ENCODE peak calls at places on chromosomes 11 and 22, in eight cellular contexts. One of them, this sample, is unnamed.

GRCh38 chr11:312092-312816 is 1.6 kb upstream of the IFITM1 start:
- DNase-seq in brain microvascular endothelial cell: no peak
- DNase-seq in MCF 10A: no peak
- DNase-seq in T-helper 17 cell: peak
- DNase-seq in WTC11: no peak
- DNase-seq in Calu3: no peak
- DNase-seq in activated CD4-positive, alpha-beta T cell treated with anti-CD3 and anti-CD28 coated beads, Interleukin-2, amount 50 U/mL, for 1 hour: no peak
- DNase-seq in activated T-cell treated with anti-CD3 and anti-CD28 coated beads, Interleukin-2, amount 50 U/mL, for 4 hours: no peak
- DNase-seq in this sample: no peak

GRCh38 chr11:115916596-115916995 is 412.4 kb upstream of the CADM1 start:
- DNase-seq in brain microvascular endothelial cell: no peak
- DNase-seq in MCF 10A: no peak
- DNase-seq in T-helper 17 cell: no peak
- DNase-seq in WTC11: no peak
- DNase-seq in Calu3: no peak
- DNase-seq in activated CD4-positive, alpha-beta T cell treated with anti-CD3 and anti-CD28 coated beads, Interleukin-2, amount 50 U/mL, for 1 hour: no peak
- DNase-seq in activated T-cell treated with anti-CD3 and anti-CD28 coated beads, Interleukin-2, amount 50 U/mL, for 4 hours: no peak
- DNase-seq in this sample: no peak

GRCh38 chr22:27247691-27248434 is 553.7 kb downstream of the MN1 start:
- DNase-seq in brain microvascular endothelial cell: no peak
- DNase-seq in MCF 10A: no peak
- DNase-seq in T-helper 17 cell: no peak
- DNase-seq in WTC11: no peak
- DNase-seq in Calu3: no peak
- DNase-seq in activated CD4-positive, alpha-beta T cell treated with anti-CD3 and anti-CD28 coated beads, Interleukin-2, amount 50 U/mL, for 1 hour: no peak
- DNase-seq in activated T-cell treated with anti-CD3 and anti-CD28 coated beads, Interleukin-2, amount 50 U/mL, for 4 hours: no peak
- DNase-seq in this sample: no peak

GRCh38 chr11:70140859-70141489 is 62.1 kb upstream of the FADD start:
- DNase-seq in brain microvascular endothelial cell: no peak
- DNase-seq in MCF 10A: no peak
- DNase-seq in T-helper 17 cell: no peak
- DNase-seq in WTC11: peak
- DNase-seq in Calu3: no peak
- DNase-seq in activated CD4-positive, alpha-beta T cell treated with anti-CD3 and anti-CD28 coated beads, Interleukin-2, amount 50 U/mL, for 1 hour: no peak
- DNase-seq in activated T-cell treated with anti-CD3 and anti-CD28 coated beads, Interleukin-2, amount 50 U/mL, for 4 hours: no peak
- DNase-seq in this sample: no peak

GRCh38 chr11:64891880-64892279 is 13.5 kb upstream of the EHD1 start:
- DNase-seq in brain microvascular endothelial cell: no peak
- DNase-seq in MCF 10A: no peak
- DNase-seq in T-helper 17 cell: no peak
- DNase-seq in WTC11: no peak
- DNase-seq in Calu3: no peak
- DNase-seq in activated CD4-positive, alpha-beta T cell treated with anti-CD3 and anti-CD28 coated beads, Interleukin-2, amount 50 U/mL, for 1 hour: no peak
- DNase-seq in activated T-cell treated with anti-CD3 and anti-CD28 coated beads, Interleukin-2, amount 50 U/mL, for 4 hours: no peak
- DNase-seq in this sample: no peak

GRCh38 chr22:19959043-19959586 is 17.5 kb upstream of the TXNRD2 start:
- DNase-seq in brain microvascular endothelial cell: peak
- DNase-seq in MCF 10A: no peak
- DNase-seq in T-helper 17 cell: no peak
- DNase-seq in WTC11: peak
- DNase-seq in Calu3: peak
- DNase-seq in activated CD4-positive, alpha-beta T cell treated with anti-CD3 and anti-CD28 coated beads, Interleukin-2, amount 50 U/mL, for 1 hour: no peak
- DNase-seq in activated T-cell treated with anti-CD3 and anti-CD28 coated beads, Interleukin-2, amount 50 U/mL, for 4 hours: no peak
- DNase-seq in this sample: peak

GRCh38 chr11:118435233-118435892 is 929 bp upstream of the KMT2A start:
- DNase-seq in brain microvascular endothelial cell: no peak
- DNase-seq in MCF 10A: no peak
- DNase-seq in T-helper 17 cell: peak
- DNase-seq in WTC11: peak
- DNase-seq in Calu3: peak
- DNase-seq in activated CD4-positive, alpha-beta T cell treated with anti-CD3 and anti-CD28 coated beads, Interleukin-2, amount 50 U/mL, for 1 hour: peak
- DNase-seq in activated T-cell treated with anti-CD3 and anti-CD28 coated beads, Interleukin-2, amount 50 U/mL, for 4 hours: peak
- DNase-seq in this sample: peak

GRCh38 chr22:35292786-35293185 is 6.9 kb upstream of the TOM1 start:
- DNase-seq in brain microvascular endothelial cell: no peak
- DNase-seq in MCF 10A: no peak
- DNase-seq in T-helper 17 cell: no peak
- DNase-seq in WTC11: no peak
- DNase-seq in Calu3: no peak
- DNase-seq in activated CD4-positive, alpha-beta T cell treated with anti-CD3 and anti-CD28 coated beads, Interleukin-2, amount 50 U/mL, for 1 hour: no peak
- DNase-seq in activated T-cell treated with anti-CD3 and anti-CD28 coated beads, Interleukin-2, amount 50 U/mL, for 4 hours: no peak
- DNase-seq in this sample: no peak

GRCh38 chr11:92332986-92333385 is 108.4 kb downstream of the FAT3 start:
- DNase-seq in brain microvascular endothelial cell: peak
- DNase-seq in MCF 10A: no peak
- DNase-seq in T-helper 17 cell: no peak
- DNase-seq in WTC11: no peak
- DNase-seq in Calu3: no peak
- DNase-seq in activated CD4-positive, alpha-beta T cell treated with anti-CD3 and anti-CD28 coated beads, Interleukin-2, amount 50 U/mL, for 1 hour: no peak
- DNase-seq in activated T-cell treated with anti-CD3 and anti-CD28 coated beads, Interleukin-2, amount 50 U/mL, for 4 hours: no peak
- DNase-seq in this sample: no peak

GRCh38 chr11:65434057-65434666 is 11.6 kb downstream of the NEAT1 start:
- DNase-seq in brain microvascular endothelial cell: no peak
- DNase-seq in MCF 10A: peak
- DNase-seq in T-helper 17 cell: no peak
- DNase-seq in WTC11: no peak
- DNase-seq in Calu3: no peak
- DNase-seq in activated CD4-positive, alpha-beta T cell treated with anti-CD3 and anti-CD28 coated beads, Interleukin-2, amount 50 U/mL, for 1 hour: no peak
- DNase-seq in activated T-cell treated with anti-CD3 and anti-CD28 coated beads, Interleukin-2, amount 50 U/mL, for 4 hours: no peak
- DNase-seq in this sample: no peak

GRCh38 chr11:96426356-96427103 is 36.7 kb downstream of the JRKL start:
- DNase-seq in brain microvascular endothelial cell: no peak
- DNase-seq in MCF 10A: peak
- DNase-seq in T-helper 17 cell: no peak
- DNase-seq in WTC11: no peak
- DNase-seq in Calu3: no peak
- DNase-seq in activated CD4-positive, alpha-beta T cell treated with anti-CD3 and anti-CD28 coated beads, Interleukin-2, amount 50 U/mL, for 1 hour: no peak
- DNase-seq in activated T-cell treated with anti-CD3 and anti-CD28 coated beads, Interleukin-2, amount 50 U/mL, for 4 hours: no peak
- DNase-seq in this sample: peak

GRCh38 chr11:1341928-1342524 is 32.6 kb upstream of the TOLLIP start:
- DNase-seq in brain microvascular endothelial cell: peak
- DNase-seq in MCF 10A: no peak
- DNase-seq in T-helper 17 cell: no peak
- DNase-seq in WTC11: no peak
- DNase-seq in Calu3: no peak
- DNase-seq in activated CD4-positive, alpha-beta T cell treated with anti-CD3 and anti-CD28 coated beads, Interleukin-2, amount 50 U/mL, for 1 hour: no peak
- DNase-seq in activated T-cell treated with anti-CD3 and anti-CD28 coated beads, Interleukin-2, amount 50 U/mL, for 4 hours: no peak
- DNase-seq in this sample: no peak

GRCh38 chr22:47634342-47634741 is 871.9 kb downstream of the TBC1D22A start:
- DNase-seq in brain microvascular endothelial cell: no peak
- DNase-seq in MCF 10A: no peak
- DNase-seq in T-helper 17 cell: no peak
- DNase-seq in WTC11: no peak
- DNase-seq in Calu3: no peak
- DNase-seq in activated CD4-positive, alpha-beta T cell treated with anti-CD3 and anti-CD28 coated beads, Interleukin-2, amount 50 U/mL, for 1 hour: no peak
- DNase-seq in activated T-cell treated with anti-CD3 and anti-CD28 coated beads, Interleukin-2, amount 50 U/mL, for 4 hours: no peak
- DNase-seq in this sample: no peak

GRCh38 chr11:73645972-73646631 is at the start of gene PLEKHB1:
- DNase-seq in brain microvascular endothelial cell: no peak
- DNase-seq in MCF 10A: no peak
- DNase-seq in T-helper 17 cell: no peak
- DNase-seq in WTC11: peak
- DNase-seq in Calu3: no peak
- DNase-seq in activated CD4-positive, alpha-beta T cell treated with anti-CD3 and anti-CD28 coated beads, Interleukin-2, amount 50 U/mL, for 1 hour: no peak
- DNase-seq in activated T-cell treated with anti-CD3 and anti-CD28 coated beads, Interleukin-2, amount 50 U/mL, for 4 hours: no peak
- DNase-seq in this sample: peak

GRCh38 chr22:49871482-49871881 is 17.8 kb downstream of the ZBED4 start:
- DNase-seq in brain microvascular endothelial cell: no peak
- DNase-seq in MCF 10A: no peak
- DNase-seq in T-helper 17 cell: no peak
- DNase-seq in WTC11: no peak
- DNase-seq in Calu3: no peak
- DNase-seq in activated CD4-positive, alpha-beta T cell treated with anti-CD3 and anti-CD28 coated beads, Interleukin-2, amount 50 U/mL, for 1 hour: no peak
- DNase-seq in activated T-cell treated with anti-CD3 and anti-CD28 coated beads, Interleukin-2, amount 50 U/mL, for 4 hours: no peak
- DNase-seq in this sample: peak

This sample was measured in iPS-NIHi11.